ENCODE peak calls at places on chromosomes 3 and 15, in nine cellular contexts. U is suprapubic skin, A is Peyer's patch, D is ovary, I is prostate gland, J is upper lobe of left lung, Q is HCT116, E is AG04450, N is uterus. O is an unnamed sample. For H3K9me3, the result is how much of the 10 kb centered on the place peaks cover.

GRCh38 chr15:38002883-38003477 is 68.5 kb downstream of the TMCO5A start:
- DNase-seq in E (peak), Q (peak), J (peak), U (no peak), A (no peak), D (no peak), I (peak), N (no peak), O (peak)

GRCh38 chr3:180913582-180914404 is 1.3 kb downstream of the FXR1 start:
- DNase-seq in A (no peak), I (no peak), Q (no peak), D (no peak), J (no peak), E (no peak), U (no peak), N (no peak), O (no peak)

GRCh38 chr3:109702252-109702651 is 364.9 kb upstream of the DPPA4 start:
- DNase-seq in N (no peak), E (no peak), D (no peak), A (no peak), J (no peak), U (no peak), I (no peak), Q (no peak), O (no peak)

GRCh38 chr3:174862101-174862500 is 3.0 kb downstream of the NAALADL2 start:
- DNase-seq in A (no peak), U (no peak), J (peak), E (no peak), I (peak), N (no peak), Q (peak), D (no peak), O (peak)

GRCh38 chr3:110767156-110767555 is 304.5 kb upstream of the NECTIN3 start:
- DNase-seq in A (no peak), D (no peak), E (no peak), Q (no peak), U (no peak), J (no peak), N (no peak), I (no peak), O (no peak)

GRCh38 chr3:55746808-55747413 is 259.8 kb upstream of the WNT5A start:
- DNase-seq in D (no peak), I (no peak), J (no peak), N (no peak), U (no peak), Q (no peak), E (no peak), A (no peak), O (no peak)

GRCh38 chr15:101128191-101128590 is 123.7 kb downstream of the CHSY1 start:
- DNase-seq in D (no peak), U (no peak), Q (no peak), I (no peak), E (peak), A (no peak), N (peak), J (no peak), O (no peak)

GRCh38 chr3:46674031-46674592 is 19.4 kb downstream of the ALS2CL start:
- DNase-seq in U (no peak), N (peak), I (no peak), D (peak), J (peak), A (peak), Q (no peak), E (no peak), O (no peak)

GRCh38 chr15:92429378-92430066 is 35.8 kb downstream of the ST8SIA2 start:
- DNase-seq in Q (peak), N (no peak), I (no peak), U (no peak), J (no peak), E (peak), D (no peak), A (no peak), O (no peak)

GRCh38 chr3:147411235-147411607 is 2.1 kb downstream of the ZIC1 start:
- DNase-seq in U (no peak), E (no peak), N (no peak), A (no peak), I (no peak), Q (no peak), D (no peak), J (no peak), O (no peak)

GRCh38 chr3:81550415-81550814 is 211.0 kb downstream of the GBE1 start:
- DNase-seq in I (no peak), E (no peak), U (no peak), A (no peak), N (no peak), J (no peak), Q (no peak), D (no peak), O (no peak)

GRCh38 chr3:17585561-17586325 is 156.7 kb downstream of the TBC1D5 start:
- DNase-seq in D (no peak), U (no peak), E (no peak), A (no peak), Q (no peak), N (no peak), J (no peak), I (no peak), O (no peak)

GRCh38 chr3:43296565-43296964 is 10.2 kb downstream of the SNRK start:
- DNase-seq in E (no peak), N (no peak), D (no peak), I (no peak), A (no peak), J (peak), U (no peak), Q (no peak), O (no peak)

GRCh38 chr3:115272036-115272824 is 125.1 kb upstream of the ZBTB20 start:
- DNase-seq in U (no peak), N (no peak), I (no peak), A (no peak), Q (no peak), E (peak), D (no peak), J (no peak), O (no peak)

DNA sequence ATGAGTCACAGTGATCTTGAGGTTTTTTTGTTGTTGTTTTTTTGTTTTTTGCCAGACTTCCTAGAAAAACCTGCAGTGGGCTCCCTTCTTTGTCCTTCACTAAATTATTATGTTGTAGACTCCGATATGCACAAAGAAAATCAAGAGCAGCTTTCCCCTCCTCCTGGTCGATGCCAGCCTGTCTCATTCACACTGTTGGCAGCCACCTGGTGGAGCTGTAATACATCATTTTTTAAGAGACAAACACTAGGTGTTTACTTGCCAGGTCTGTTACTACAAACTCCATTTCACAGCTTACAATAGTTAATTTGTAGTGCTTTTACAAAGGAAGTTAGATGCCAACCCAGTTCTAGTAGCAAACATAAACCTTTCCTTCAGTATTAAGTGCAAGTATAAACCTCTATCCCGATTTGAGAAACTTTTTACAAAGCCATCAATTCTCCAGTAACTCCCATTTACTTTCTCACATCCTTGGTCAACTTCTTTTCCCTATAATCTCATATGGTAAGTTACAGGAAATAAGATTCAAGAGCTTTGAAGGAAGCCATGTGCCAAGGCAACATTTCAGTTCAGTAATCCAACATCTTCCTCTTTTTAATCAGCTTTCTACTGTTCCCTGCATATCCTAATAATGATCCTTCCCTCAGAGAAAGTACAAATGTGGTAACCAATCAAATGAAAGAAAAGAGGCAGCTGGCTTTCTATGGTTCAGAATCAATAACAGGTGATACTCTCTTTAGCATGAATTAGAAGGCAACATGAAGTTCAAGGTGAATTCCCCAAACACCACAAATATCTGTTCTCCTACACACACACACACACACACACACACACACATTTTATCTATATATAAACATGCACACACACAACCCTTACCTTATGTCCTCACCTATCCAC is 14.0 kb downstream of the AAGAB start:
- DNase-seq in D (no peak), Q (peak), E (no peak), U (no peak), N (no peak), I (peak), A (no peak), J (no peak), O (peak)
- TF ChIP-seq CTCF in D (no peak), Q (peak), E (no peak), U (no peak), N (no peak), I (peak), A (no peak), J (no peak), O (no peak)

GRCh38 chr15:59338414-59338813 is 34.3 kb downstream of the MYO1E start:
- DNase-seq in U (no peak), A (no peak), J (no peak), N (no peak), E (no peak), I (no peak), Q (no peak), D (no peak), O (no peak)

GRCh38 chr15:59334063-59334415 is 38.6 kb downstream of the MYO1E start:
- DNase-seq in D (no peak), A (no peak), J (no peak), N (no peak), I (no peak), U (no peak), Q (no peak), E (no peak), O (no peak)

GRCh38 chr15:59333401-59334062 is 39.1 kb downstream of the MYO1E start:
- DNase-seq in E (no peak), I (no peak), U (no peak), J (no peak), Q (no peak), A (no peak), N (no peak), D (no peak), O (no peak)

GRCh38 chr15:59332009-59332408 is 40.7 kb downstream of the MYO1E start:
- DNase-seq in I (no peak), J (no peak), D (no peak), N (no peak), A (no peak), E (no peak), U (no peak), Q (no peak), O (no peak)

GRCh38 chr15:59335197-59335786 is 37.4 kb downstream of the MYO1E start:
- DNase-seq in N (no peak), E (no peak), I (no peak), D (no peak), J (no peak), A (no peak), U (no peak), Q (no peak), O (no peak)
- H3K9me3 ChIP-seq in N (under half), E (under half), I (under half), D (under half), J (under half), A (under half), U (under half), Q (under half), O (under half)

GRCh38 chr3:48415251-48415953 is 14.5 kb downstream of the PLXNB1 start:
- DNase-seq in I (no peak), A (peak), E (no peak), U (no peak), Q (no peak), J (no peak), D (peak), N (no peak), O (no peak)
- TF ChIP-seq CTCF in I (no peak), A (no peak), E (no peak), U (no peak), Q (peak), J (no peak), D (no peak), N (no peak), O (no peak)

DNA sequence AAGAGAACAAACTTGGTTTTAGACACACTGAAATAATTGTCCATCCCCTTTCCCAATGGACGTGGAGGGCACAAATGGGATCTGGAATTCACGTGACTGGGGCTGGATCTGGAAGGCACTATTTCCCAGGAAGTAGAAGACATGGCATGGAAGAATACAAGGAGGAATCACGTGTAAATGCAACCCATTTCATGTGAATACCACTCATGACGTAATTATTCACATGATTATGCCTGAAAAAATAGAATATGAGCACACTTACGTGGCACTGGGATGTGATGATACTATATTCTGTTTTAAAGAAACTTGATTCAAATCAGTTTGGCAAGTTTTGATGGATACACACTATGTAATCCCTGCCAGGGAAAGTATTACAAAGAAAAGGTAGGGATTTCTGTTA is 477.3 kb downstream of the GABRG3 start:
- DNase-seq in Q (no peak), N (no peak), E (no peak), A (no peak), U (no peak), J (no peak), I (no peak), D (no peak), O (no peak)
- H3K9me3 ChIP-seq in Q (under half), N (under half), E (under half), A (under half), U (under half), J (under half), I (under half), D (under half), O (under half)

DNA sequence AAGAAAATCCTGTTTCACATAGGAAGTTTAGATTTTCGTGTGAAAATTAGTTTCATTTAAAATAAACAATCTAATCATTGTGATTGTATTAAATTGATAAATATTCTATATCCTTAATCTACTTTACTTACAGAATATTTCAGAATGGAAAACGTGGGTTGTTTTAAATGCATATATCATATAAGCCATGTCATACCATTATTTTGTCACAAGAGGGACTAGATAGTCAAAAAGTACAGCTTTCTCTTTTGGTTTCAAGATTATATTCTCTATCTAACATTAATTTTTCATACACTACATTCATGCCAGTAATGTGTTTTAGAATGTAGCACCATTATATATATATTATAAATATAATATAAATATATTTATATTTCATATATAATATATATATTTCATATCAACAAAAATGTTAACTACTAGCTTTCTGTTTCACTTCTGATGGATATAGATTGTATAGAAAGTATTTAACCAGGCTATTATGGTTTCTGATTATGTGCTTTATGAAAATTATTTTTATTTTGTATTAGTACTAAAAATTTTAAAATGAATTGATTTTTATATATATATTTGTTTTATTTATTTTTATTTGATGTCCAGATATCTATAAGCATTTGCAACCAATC is 45.3 kb downstream of the OSTN start:
- DNase-seq in U (no peak), E (no peak), N (no peak), D (no peak), I (no peak), Q (no peak), J (no peak), A (no peak), O (no peak)
- TF ChIP-seq CTCF in U (peak), E (peak), N (no peak), D (no peak), I (peak), Q (peak), J (peak), A (peak), O (peak)

GRCh38 chr15:68034071-68034470 is 20.0 kb upstream of the PIAS1 start:
- DNase-seq in J (no peak), N (no peak), E (no peak), D (no peak), Q (no peak), U (no peak), A (no peak), I (no peak), O (no peak)
- H3K9me3 ChIP-seq in J (under half), N (under half), E (under half), D (under half), Q (under half), U (under half), A (under half), I (under half), O (under half)